ENCODE peak calls at places on chromosome 16, in seven cellular contexts. Y is activated CD8-positive, alpha-beta memory T cell treated with anti-CD3 and anti-CD28 coated beads for 4 hours; A is tibial artery; Z is astrocyte; G is left cardiac atrium; P is NCI-H345; H is SW 1271. E is an unnamed sample.

GRCh38 chr16:19400709-19401108 is 17.0 kb upstream of the TMC5 start:
- DNase-seq in Y (no peak), A (no peak), Z (no peak), G (no peak), P (no peak), H (no peak), E (no peak)

GRCh38 chr16:11398136-11398535 is 52.9 kb downstream of the RMI2 start:
- DNase-seq in Y (no peak), A (no peak), Z (no peak), G (no peak), P (no peak), H (no peak), E (no peak)

GRCh38 chr16:84535851-84536250 is 31.4 kb upstream of the MEAK7 start:
- DNase-seq in Y (no peak), A (no peak), Z (no peak), G (no peak), P (no peak), H (no peak), E (no peak)

GRCh38 chr16:1964046-1964505 is 550 bp downstream of the RPS2 start:
- DNase-seq in Y (no peak), A (no peak), Z (peak), G (peak), P (no peak), H (no peak), E (no peak)

GRCh38 chr16:84024854-84025253 is 17.7 kb downstream of the SLC38A8 start:
- DNase-seq in Y (no peak), A (peak), Z (peak), G (no peak), P (no peak), H (no peak), E (no peak)

GRCh38 chr16:46582313-46582712 is 38.9 kb downstream of the SHCBP1 start:
- DNase-seq in Y (no peak), A (no peak), Z (no peak), G (no peak), P (no peak), H (no peak), E (no peak)

GRCh38 chr16:49788505-49788904 is 67.4 kb downstream of the ZNF423 start:
- DNase-seq in Y (no peak), A (no peak), Z (no peak), G (peak), P (no peak), H (no peak), E (peak)

GRCh38 chr16:58614212-58614611 is 15.4 kb downstream of the CNOT1 start:
- DNase-seq in Y (no peak), A (no peak), Z (no peak), G (no peak), P (no peak), H (no peak), E (no peak)

GRCh38 chr16:66486773-66487579 is 59.9 kb downstream of the BEAN1 start:
- DNase-seq in Y (no peak), A (peak), Z (peak), G (no peak), P (no peak), H (no peak), E (no peak)

GRCh38 chr16:29307598-29308507 is 98.7 kb downstream of the NPIPB11 start:
- DNase-seq in Y (no peak), A (no peak), Z (peak), G (no peak), P (no peak), H (no peak), E (no peak)

GRCh38 chr16:87581867-87582220 is 20.5 kb upstream of the JPH3 start:
- DNase-seq in Y (no peak), A (peak), Z (peak), G (peak), P (no peak), H (peak), E (peak)

GRCh38 chr16:85687651-85688471 is 893 bp downstream of the GINS2 start:
- DNase-seq in Y (no peak), A (no peak), Z (no peak), G (no peak), P (no peak), H (no peak), E (no peak)